ENCODE peak calls at places on chromosomes 12 and 14, in eight cellular contexts. Q is stimulated activated CD4-positive, alpha-beta T cell treated with anti-CD3 and anti-CD28 coated beads, TNF-alpha, amount 100 ng/mL, for 48 hours; L is ecto neural progenitor cell; W is iPS DF 19.7; V is activated CD4-positive, alpha-beta T cell treated with anti-CD3 and anti-CD28 coated beads, Interleukin-2, amount 50 U/mL, for 1 hour; O is cardiac fibroblast; S is LNCaP clone FGC; Z is T-helper 1 cell. C is an unnamed sample.

GRCh38 chr12:23253191-23253590 is 628.2 kb downstream of the ETNK1 start:
- DNase-seq in Q (no peak), L (no peak), O (peak), Z (no peak), S (no peak), W (no peak), V (no peak), C (no peak)

GRCh38 chr12:94178054-94178453 is 29.7 kb downstream of the PLXNC1 start:
- DNase-seq in V (no peak), W (no peak), L (no peak), O (no peak), Z (no peak), S (no peak), Q (no peak), C (no peak)

GRCh38 chr12:12467701-12468218 is 94.9 kb downstream of the DUSP16 start:
- DNase-seq in Q (peak), W (no peak), Z (no peak), V (peak), O (no peak), S (no peak), L (no peak), C (peak)

GRCh38 chr14:100135784-100136183 is 23.7 kb downstream of the DEGS2 start:
- DNase-seq in W (no peak), S (no peak), Q (no peak), L (no peak), Z (no peak), O (no peak), V (no peak), C (no peak)

GRCh38 chr12:107091989-107092641 is 1.2 kb downstream of the CRY1 start:
- DNase-seq in Q (no peak), V (no peak), W (peak), O (peak), Z (no peak), L (peak), S (peak), C (peak)

GRCh38 chr14:72284176-72284575 is 351.9 kb downstream of the RGS6 start:
- DNase-seq in L (no peak), Q (no peak), S (no peak), O (no peak), Z (no peak), W (no peak), V (no peak), C (no peak)

GRCh38 chr14:56271988-56272387 is 153.8 kb downstream of the PELI2 start:
- DNase-seq in V (no peak), L (no peak), S (no peak), O (peak), W (no peak), Q (no peak), Z (no peak), C (peak)

GRCh38 chr12:69085852-69086251 is 152.9 kb upstream of the CPM start:
- DNase-seq in W (no peak), Z (no peak), L (no peak), V (no peak), Q (no peak), O (no peak), S (no peak), C (no peak)

GRCh38 chr12:126719886-126720666 is 1546.9 kb upstream of the TMEM132C start:
- DNase-seq in L (no peak), W (no peak), V (no peak), Z (no peak), Q (no peak), S (no peak), O (no peak), C (no peak)

GRCh38 chr14:22939684-22940083 is 10.5 kb upstream of the PRMT5 start:
- DNase-seq in Z (no peak), S (no peak), V (no peak), O (peak), Q (no peak), L (no peak), W (no peak), C (no peak)

C was measured in fibroblast of gingiva.